ENCODE peak calls at places on chromosomes 2 and 18, in eight cellular contexts. One of them, this sample, is unnamed. For H3K9me2, the result is how much of the 10 kb centered on the place peaks cover.

GRCh38 chr2:161844845-161845244 is 220.6 kb downstream of the SLC4A10 start:
- DNase-seq in PC-3: peak
- DNase-seq in OCI-LY7: no peak
- DNase-seq in hepatocyte: peak
- DNase-seq in GM23338: no peak
- DNase-seq in HCT116: no peak
- DNase-seq in PC-9: no peak
- DNase-seq in SK-N-SH: no peak
- DNase-seq in this sample: no peak

GRCh38 chr2:234763051-234763909 is 188.5 kb upstream of the SH3BP4 start:
- DNase-seq in PC-3: no peak
- DNase-seq in OCI-LY7: no peak
- DNase-seq in hepatocyte: no peak
- DNase-seq in GM23338: no peak
- DNase-seq in HCT116: no peak
- DNase-seq in PC-9: no peak
- DNase-seq in SK-N-SH: no peak
- DNase-seq in this sample: no peak

GRCh38 chr18:6465281-6465680 is 50.6 kb upstream of the L3MBTL4 start:
- DNase-seq in PC-3: no peak
- DNase-seq in OCI-LY7: no peak
- DNase-seq in hepatocyte: no peak
- DNase-seq in GM23338: no peak
- DNase-seq in HCT116: no peak
- DNase-seq in PC-9: no peak
- DNase-seq in SK-N-SH: no peak
- DNase-seq in this sample: no peak

GRCh38 chr2:17107131-17107530 is 411.1 kb downstream of the RAD51AP2 start:
- DNase-seq in PC-3: no peak
- DNase-seq in OCI-LY7: no peak
- DNase-seq in hepatocyte: no peak
- DNase-seq in GM23338: no peak
- DNase-seq in HCT116: no peak
- DNase-seq in PC-9: no peak
- DNase-seq in SK-N-SH: no peak
- DNase-seq in this sample: no peak

GRCh38 chr2:8317419-8317818 is 364.4 kb upstream of the ID2 start:
- DNase-seq in PC-3: no peak
- DNase-seq in OCI-LY7: no peak
- DNase-seq in hepatocyte: no peak
- DNase-seq in GM23338: no peak
- DNase-seq in HCT116: no peak
- DNase-seq in PC-9: no peak
- DNase-seq in SK-N-SH: no peak
- DNase-seq in this sample: no peak

GRCh38 chr2:2271471-2271941 is 59.6 kb downstream of the MYT1L start:
- DNase-seq in PC-3: peak
- DNase-seq in OCI-LY7: no peak
- DNase-seq in hepatocyte: peak
- DNase-seq in GM23338: no peak
- DNase-seq in HCT116: no peak
- DNase-seq in PC-9: no peak
- DNase-seq in SK-N-SH: peak
- DNase-seq in this sample: no peak

GRCh38 chr18:29271496-29271895 is 1094.6 kb upstream of the CDH2 start:
- DNase-seq in PC-3: peak
- DNase-seq in OCI-LY7: no peak
- DNase-seq in hepatocyte: no peak
- DNase-seq in GM23338: no peak
- DNase-seq in HCT116: no peak
- DNase-seq in PC-9: no peak
- DNase-seq in SK-N-SH: no peak
- DNase-seq in this sample: no peak

GRCh38 chr2:37039580-37039979 is 44.6 kb downstream of the HEATR5B start:
- DNase-seq in PC-3: no peak
- DNase-seq in OCI-LY7: no peak
- DNase-seq in hepatocyte: peak
- DNase-seq in GM23338: no peak
- DNase-seq in HCT116: no peak
- DNase-seq in PC-9: no peak
- DNase-seq in SK-N-SH: no peak
- DNase-seq in this sample: no peak

GRCh38 chr2:58939388-58939787 is 698.3 kb upstream of the FANCL start:
- DNase-seq in PC-3: peak
- DNase-seq in OCI-LY7: no peak
- DNase-seq in hepatocyte: no peak
- DNase-seq in GM23338: no peak
- DNase-seq in HCT116: no peak
- DNase-seq in PC-9: no peak
- DNase-seq in SK-N-SH: no peak
- DNase-seq in this sample: no peak

GRCh38 chr2:10895231-10895630 is 16.5 kb upstream of the KCNF1 start:
- DNase-seq in PC-3: no peak
- DNase-seq in OCI-LY7: no peak
- DNase-seq in hepatocyte: no peak
- DNase-seq in GM23338: no peak
- DNase-seq in HCT116: no peak
- DNase-seq in PC-9: no peak
- DNase-seq in SK-N-SH: no peak
- DNase-seq in this sample: no peak

GRCh38 chr2:24228470-24228869 is 53.6 kb downstream of the FAM228A start:
- DNase-seq in PC-3: peak
- DNase-seq in OCI-LY7: peak
- DNase-seq in hepatocyte: no peak
- DNase-seq in GM23338: peak
- DNase-seq in HCT116: no peak
- DNase-seq in PC-9: peak
- DNase-seq in SK-N-SH: no peak
- DNase-seq in this sample: no peak

GRCh38 chr2:181466661-181467576 is 9.7 kb downstream of the ITGA4 start:
- DNase-seq in PC-3: peak
- DNase-seq in OCI-LY7: peak
- DNase-seq in hepatocyte: peak
- DNase-seq in GM23338: peak
- DNase-seq in HCT116: peak
- DNase-seq in PC-9: no peak
- DNase-seq in SK-N-SH: peak
- DNase-seq in this sample: peak

GRCh38 chr2:113077921-113078320 is 10.2 kb downstream of the IL1F10 start:
- DNase-seq in PC-3: peak
- DNase-seq in OCI-LY7: no peak
- DNase-seq in hepatocyte: no peak
- DNase-seq in GM23338: no peak
- DNase-seq in HCT116: no peak
- DNase-seq in PC-9: peak
- DNase-seq in SK-N-SH: no peak
- DNase-seq in this sample: no peak

GRCh38 chr2:30315391-30316055 is 84.2 kb downstream of the LBH start:
- DNase-seq in PC-3: peak
- DNase-seq in OCI-LY7: no peak
- DNase-seq in hepatocyte: no peak
- DNase-seq in GM23338: no peak
- DNase-seq in HCT116: no peak
- DNase-seq in PC-9: no peak
- DNase-seq in SK-N-SH: no peak
- DNase-seq in this sample: no peak

GRCh38 chr18:69328086-69328485 is 72.6 kb upstream of the DOK6 start:
- DNase-seq in PC-3: no peak
- DNase-seq in OCI-LY7: no peak
- DNase-seq in hepatocyte: no peak
- DNase-seq in GM23338: no peak
- DNase-seq in HCT116: no peak
- DNase-seq in PC-9: no peak
- DNase-seq in SK-N-SH: no peak
- DNase-seq in this sample: no peak

GRCh38 chr2:40820319-40820718 is 368.4 kb upstream of the SLC8A1 start:
- DNase-seq in PC-3: peak
- DNase-seq in OCI-LY7: no peak
- DNase-seq in hepatocyte: no peak
- DNase-seq in GM23338: no peak
- DNase-seq in HCT116: no peak
- DNase-seq in PC-9: no peak
- DNase-seq in SK-N-SH: no peak
- DNase-seq in this sample: no peak
- TF ChIP-seq CTCF in PC-3: peak
- TF ChIP-seq CTCF in OCI-LY7: no peak
- TF ChIP-seq CTCF in hepatocyte: peak
- TF ChIP-seq CTCF in GM23338: no peak
- TF ChIP-seq CTCF in HCT116: no peak
- TF ChIP-seq CTCF in PC-9: no peak
- TF ChIP-seq CTCF in SK-N-SH: peak
- TF ChIP-seq CTCF in this sample: peak

GRCh38 chr2:71743995-71744675 is 290.8 kb downstream of the DYSF start:
- DNase-seq in PC-3: peak
- DNase-seq in OCI-LY7: no peak
- DNase-seq in hepatocyte: no peak
- DNase-seq in GM23338: no peak
- DNase-seq in HCT116: no peak
- DNase-seq in PC-9: peak
- DNase-seq in SK-N-SH: no peak
- DNase-seq in this sample: no peak

GRCh38 chr2:71747573-71747972 is 294.2 kb downstream of the DYSF start:
- DNase-seq in PC-3: peak
- DNase-seq in OCI-LY7: no peak
- DNase-seq in hepatocyte: no peak
- DNase-seq in GM23338: no peak
- DNase-seq in HCT116: peak
- DNase-seq in PC-9: peak
- DNase-seq in SK-N-SH: no peak
- DNase-seq in this sample: no peak

GRCh38 chr2:71744781-71745180 is 291.4 kb downstream of the DYSF start:
- DNase-seq in PC-3: no peak
- DNase-seq in OCI-LY7: no peak
- DNase-seq in hepatocyte: no peak
- DNase-seq in GM23338: no peak
- DNase-seq in HCT116: no peak
- DNase-seq in PC-9: no peak
- DNase-seq in SK-N-SH: no peak
- DNase-seq in this sample: no peak

GRCh38 chr2:71746946-71747501 is 293.7 kb downstream of the DYSF start:
- DNase-seq in PC-3: peak
- DNase-seq in OCI-LY7: no peak
- DNase-seq in hepatocyte: no peak
- DNase-seq in GM23338: peak
- DNase-seq in HCT116: no peak
- DNase-seq in PC-9: peak
- DNase-seq in SK-N-SH: peak
- DNase-seq in this sample: peak

DNA sequence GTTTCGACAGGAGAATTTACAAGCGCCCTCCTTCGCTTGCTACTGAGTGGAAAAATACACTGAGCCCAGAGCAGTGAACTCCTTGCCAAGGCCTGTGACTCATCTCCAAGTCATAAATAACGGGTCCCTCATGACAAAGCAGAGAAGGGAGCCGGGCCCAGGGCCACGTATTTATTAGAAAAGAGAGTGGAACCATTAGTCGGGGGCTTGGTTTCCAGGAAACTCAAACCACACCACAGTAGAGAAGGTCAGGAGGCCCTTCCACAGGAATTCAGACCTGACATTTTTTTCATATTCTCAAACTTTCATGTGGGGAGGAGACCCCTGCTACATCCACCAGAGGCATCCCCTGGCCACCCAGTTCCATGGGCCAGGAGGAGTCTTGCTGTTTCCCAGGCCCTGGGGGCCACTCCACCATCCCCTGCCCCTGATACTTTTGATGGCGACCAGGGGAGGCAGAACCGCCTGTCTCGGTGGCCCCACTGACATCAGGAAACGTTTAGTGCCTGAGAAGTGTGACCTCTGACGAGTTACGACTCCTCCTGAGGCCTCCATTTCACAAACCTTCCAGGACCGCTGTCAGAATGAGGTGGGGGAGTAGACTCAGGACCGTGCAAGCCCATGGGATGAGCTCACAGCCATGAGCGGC is 289.7 kb downstream of the DYSF start:
- DNase-seq in PC-3: peak
- DNase-seq in OCI-LY7: no peak
- DNase-seq in hepatocyte: peak
- DNase-seq in GM23338: no peak
- DNase-seq in HCT116: peak
- DNase-seq in PC-9: peak
- DNase-seq in SK-N-SH: no peak
- DNase-seq in this sample: no peak
- H3K9me2 ChIP-seq in PC-3: under half
- H3K9me2 ChIP-seq in OCI-LY7: under half
- H3K9me2 ChIP-seq in hepatocyte: under half
- H3K9me2 ChIP-seq in GM23338: under half
- H3K9me2 ChIP-seq in HCT116: under half
- H3K9me2 ChIP-seq in PC-9: under half
- H3K9me2 ChIP-seq in SK-N-SH: under half
- H3K9me2 ChIP-seq in this sample: under half

DNA sequence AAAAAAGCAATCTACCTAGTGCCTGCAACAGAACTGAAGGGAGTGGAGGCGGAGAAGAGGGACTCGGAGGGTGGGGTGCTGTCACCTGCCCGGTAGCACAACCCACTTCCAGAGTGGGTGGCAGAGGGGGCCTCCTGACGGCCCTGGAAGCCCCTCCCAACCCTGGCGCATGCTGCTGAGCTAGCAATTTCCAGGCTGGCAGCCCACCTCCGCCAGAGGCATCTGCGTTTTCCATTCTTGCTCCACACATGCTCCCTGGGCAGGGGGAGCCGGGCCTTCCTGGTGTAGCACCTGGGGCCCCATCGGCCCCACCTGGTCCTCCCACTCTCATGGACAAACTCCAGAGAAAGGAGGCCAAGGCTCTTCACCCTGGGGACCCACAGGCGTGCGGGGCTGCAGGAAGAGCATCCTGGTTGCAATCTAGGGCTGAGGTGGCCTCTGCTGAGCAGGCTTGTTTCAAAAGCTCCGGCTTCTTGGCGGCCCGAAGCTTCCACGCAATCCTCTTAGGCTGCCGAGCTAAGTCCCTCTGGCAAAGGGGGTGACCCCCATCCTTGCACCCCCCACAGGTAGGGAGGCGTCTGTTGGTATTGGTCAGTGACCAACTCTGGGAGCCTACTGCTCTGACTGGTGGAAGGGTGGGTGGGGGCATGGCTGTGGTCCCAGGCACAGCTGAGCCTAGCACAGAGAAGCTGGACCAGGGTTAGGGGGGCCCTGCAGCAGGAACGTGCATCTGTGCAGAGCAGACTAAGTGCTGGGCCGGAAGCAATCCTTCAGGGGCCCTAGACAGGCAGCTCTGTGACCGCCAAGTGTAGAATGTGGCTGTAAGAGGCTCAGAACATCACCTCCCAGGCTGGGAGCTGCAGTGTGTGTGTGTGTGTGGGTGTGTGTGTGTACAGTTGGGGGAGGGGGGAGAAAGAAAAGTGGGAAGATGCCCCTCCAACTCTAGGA is 2.6 kb downstream of the HS6ST1 start:
- DNase-seq in PC-3: no peak
- DNase-seq in OCI-LY7: peak
- DNase-seq in hepatocyte: peak
- DNase-seq in GM23338: no peak
- DNase-seq in HCT116: no peak
- DNase-seq in PC-9: no peak
- DNase-seq in SK-N-SH: peak
- DNase-seq in this sample: no peak
- H3K4me3 ChIP-seq in PC-3: peak
- H3K4me3 ChIP-seq in OCI-LY7: peak
- H3K4me3 ChIP-seq in hepatocyte: no peak
- H3K4me3 ChIP-seq in GM23338: peak
- H3K4me3 ChIP-seq in HCT116: no peak
- H3K4me3 ChIP-seq in PC-9: peak
- H3K4me3 ChIP-seq in SK-N-SH: no peak
- H3K4me3 ChIP-seq in this sample: peak

GRCh38 chr2:83633435-83633834 is 825.6 kb downstream of the SUCLG1 start:
- DNase-seq in PC-3: no peak
- DNase-seq in OCI-LY7: no peak
- DNase-seq in hepatocyte: no peak
- DNase-seq in GM23338: no peak
- DNase-seq in HCT116: no peak
- DNase-seq in PC-9: no peak
- DNase-seq in SK-N-SH: no peak
- DNase-seq in this sample: no peak
- TF ChIP-seq CTCF in PC-3: no peak
- TF ChIP-seq CTCF in OCI-LY7: no peak
- TF ChIP-seq CTCF in hepatocyte: no peak
- TF ChIP-seq CTCF in GM23338: no peak
- TF ChIP-seq CTCF in HCT116: no peak
- TF ChIP-seq CTCF in PC-9: no peak
- TF ChIP-seq CTCF in SK-N-SH: no peak
- TF ChIP-seq CTCF in this sample: no peak